ENCODE peak calls at places on chromosomes 5 and 9, in seven cellular contexts. E is AG04450; K is endothelial cell; Q is NCI-H187; J is activated CD8-positive, alpha-beta memory T cell treated with anti-CD3 and anti-CD28 coated beads for 48 hours; O is HCEC 1CT; V is IMR-90. S is an unnamed sample.

GRCh38 chr5:54959673-54960418 is 25.5 kb downstream of the ESM1 start:
- DNase-seq in Q (no peak), K (peak), V (no peak), E (no peak), J (no peak), O (no peak), S (no peak)

GRCh38 chr5:172634106-172634899 is 6.8 kb upstream of the NEURL1B start:
- DNase-seq in Q (no peak), O (no peak), J (no peak), K (no peak), V (no peak), E (no peak), S (no peak)

GRCh38 chr5:73374520-73375235 is 73.9 kb downstream of the FOXD1 start:
- DNase-seq in V (peak), K (no peak), Q (no peak), E (no peak), J (no peak), O (peak), S (no peak)

GRCh38 chr5:174732040-174733020 is 7.9 kb downstream of the MSX2 start:
- DNase-seq in K (no peak), E (no peak), O (no peak), J (no peak), Q (no peak), V (no peak), S (peak)

GRCh38 chr5:172113036-172113435 is 75.0 kb downstream of the STK10 start:
- DNase-seq in Q (no peak), K (no peak), J (peak), E (no peak), V (no peak), O (no peak), S (no peak)

GRCh38 chr9:6007770-6008168 is 7.7 kb downstream of the RANBP6 start:
- DNase-seq in V (peak), O (peak), Q (peak), E (no peak), J (peak), K (peak), S (no peak)

GRCh38 chr5:26121343-26121742 is 917.0 kb downstream of the CDH9 start:
- DNase-seq in Q (no peak), V (no peak), K (peak), O (peak), J (no peak), E (no peak), S (no peak)

GRCh38 chr5:150278916-150279315 is 10.7 kb downstream of the CAMK2A start:
- DNase-seq in Q (no peak), O (peak), V (peak), E (peak), J (no peak), K (no peak), S (no peak)

GRCh38 chr5:143399616-143400540 is 3.6 kb downstream of the NR3C1 start:
- DNase-seq in K (no peak), E (no peak), V (no peak), J (no peak), Q (no peak), O (no peak), S (no peak)

GRCh38 chr9:132049323-132049882 is 30.3 kb downstream of the MED27 start:
- DNase-seq in K (no peak), J (no peak), E (no peak), Q (no peak), V (no peak), O (no peak), S (no peak)

GRCh38 chr5:153050496-153051179 is 439.8 kb upstream of the GRIA1 start:
- DNase-seq in Q (no peak), O (no peak), J (no peak), E (no peak), V (no peak), K (no peak), S (no peak)

GRCh38 chr5:34051374-34051980 is 8.5 kb upstream of the C1QTNF3 start:
- DNase-seq in V (no peak), E (no peak), O (no peak), K (peak), J (no peak), Q (no peak), S (no peak)

GRCh38 chr9:37769306-37769705 is 15.6 kb downstream of the EXOSC3 start:
- DNase-seq in Q (no peak), O (no peak), K (no peak), J (no peak), E (no peak), V (no peak), S (no peak)

GRCh38 chr5:42855386-42855785 is 43.7 kb upstream of the SELENOP start:
- DNase-seq in K (no peak), Q (no peak), O (no peak), E (no peak), V (no peak), J (no peak), S (no peak)

GRCh38 chr5:72353046-72353445 is 32.9 kb downstream of the PTCD2 start:
- DNase-seq in J (no peak), O (peak), Q (no peak), K (no peak), E (peak), V (peak), S (no peak)

S was measured in retina.